ENCODE peak calls at places on chromosomes 4 and X, in seven cellular contexts. U, X, N, L, W, V and O are unnamed samples.

GRCh38 chr4:6956087-6956433 is 46.4 kb downstream of the TBC1D14 start:
- DNase-seq in U (no peak), X (no peak), N (peak), L (no peak), W (no peak), V (no peak), O (no peak)

GRCh38 chrX:10377427-10377826 is 220.7 kb downstream of the CLCN4 start:
- DNase-seq in U (no peak), X (no peak), N (no peak), L (no peak), W (no peak), V (no peak), O (no peak)

GRCh38 chr4:3866813-3867129 is 100.6 kb downstream of the ADRA2C start:
- DNase-seq in U (no peak), X (no peak), N (no peak), L (no peak), W (no peak), V (no peak), O (no peak)

GRCh38 chr4:66681962-66682361 is 863.3 kb downstream of the CENPC start:
- DNase-seq in U (no peak), X (no peak), N (no peak), L (no peak), W (no peak), V (no peak), O (no peak)

GRCh38 chr4:10584042-10584441 is 100.5 kb downstream of the CLNK start:
- DNase-seq in U (no peak), X (no peak), N (no peak), L (peak), W (no peak), V (no peak), O (no peak)

GRCh38 chr4:99655315-99656081 is 2.1 kb downstream of the C4orf54 start:
- DNase-seq in U (no peak), X (no peak), N (no peak), L (no peak), W (peak), V (no peak), O (no peak)

GRCh38 chr4:113901994-113902787 is 77.3 kb downstream of the ARSJ start:
- DNase-seq in U (no peak), X (no peak), N (no peak), L (peak), W (no peak), V (no peak), O (no peak)

GRCh38 chr4:7995866-7996265 is 56.2 kb upstream of the AFAP1 start:
- DNase-seq in U (no peak), X (no peak), N (no peak), L (no peak), W (no peak), V (no peak), O (no peak)

GRCh38 chrX:32118832-32119231 is 1047.0 kb upstream of the FTHL17 start:
- DNase-seq in U (no peak), X (no peak), N (no peak), L (no peak), W (no peak), V (no peak), O (no peak)

GRCh38 chrX:38055170-38055847 is 49.0 kb downstream of the SYTL5 start:
- DNase-seq in U (no peak), X (no peak), N (no peak), L (no peak), W (no peak), V (no peak), O (no peak)

GRCh38 chr4:10715696-10716095 is 31.1 kb upstream of the CLNK start:
- DNase-seq in U (no peak), X (no peak), N (no peak), L (no peak), W (no peak), V (no peak), O (no peak)

GRCh38 chr4:122731676-122732075 is 828 bp upstream of the BBS12 start:
- DNase-seq in U (no peak), X (no peak), N (no peak), L (no peak), W (no peak), V (no peak), O (no peak)

GRCh38 chrX:10828640-10829039 is 208.3 kb upstream of the MID1 start:
- DNase-seq in U (no peak), X (no peak), N (no peak), L (peak), W (no peak), V (no peak), O (no peak)

GRCh38 chr4:116361782-116362181 is 723.6 kb downstream of the TRAM1L1 start:
- DNase-seq in U (no peak), X (no peak), N (no peak), L (no peak), W (no peak), V (no peak), O (no peak)

GRCh38 chrX:129653985-129654651 is 638 bp downstream of the APLN start:
- DNase-seq in U (no peak), X (no peak), N (no peak), L (no peak), W (no peak), V (peak), O (peak)

GRCh38 chr4:113446019-113446418 is 315.5 kb downstream of the CAMK2D start:
- DNase-seq in U (no peak), X (no peak), N (no peak), L (no peak), W (no peak), V (no peak), O (no peak)

GRCh38 chr4:184805462-184806245 is 20.1 kb downstream of the ACSL1 start:
- DNase-seq in U (no peak), X (no peak), N (peak), L (peak), W (no peak), V (no peak), O (no peak)

GRCh38 chrX:2935364-2935748 is 6.2 kb upstream of the ARSD start:
- DNase-seq in U (no peak), X (no peak), N (no peak), L (no peak), W (no peak), V (no peak), O (no peak)

GRCh38 chr4:182918791-182919302 is 1.7 kb upstream of the DCTD start:
- DNase-seq in U (no peak), X (no peak), N (no peak), L (no peak), W (no peak), V (no peak), O (no peak)

GRCh38 chr4:88244821-88245579 is 39.4 kb downstream of the PPM1K start:
- DNase-seq in U (no peak), X (no peak), N (no peak), L (peak), W (no peak), V (no peak), O (no peak)

GRCh38 chr4:152172146-152172545 is 363.7 kb downstream of the FBXW7 start:
- DNase-seq in U (no peak), X (no peak), N (no peak), L (no peak), W (no peak), V (no peak), O (no peak)

GRCh38 chr4:97252615-97253154 is 890.6 kb downstream of the STPG2 start:
- DNase-seq in U (no peak), X (no peak), N (no peak), L (no peak), W (no peak), V (no peak), O (no peak)

GRCh38 chr4:128424524-128425195 is 137.0 kb upstream of the PGRMC2 start:
- DNase-seq in U (no peak), X (no peak), N (no peak), L (no peak), W (no peak), V (no peak), O (no peak)

GRCh38 chr4:1593458-1593857 is 90.7 kb downstream of the FAM53A start:
- DNase-seq in U (no peak), X (no peak), N (peak), L (no peak), W (peak), V (no peak), O (no peak)
- TF ChIP-seq EP300 in U (no peak), X (peak), N (no peak), L (no peak), W (no peak), V (no peak), O (no peak)

GRCh38 chr4:41212221-41213203 is 1.8 kb downstream of the APBB2 start:
- DNase-seq in U (no peak), X (no peak), N (no peak), L (peak), W (peak), V (peak), O (no peak)
- H3K4me3 ChIP-seq in U (peak), X (no peak), N (peak), L (peak), W (peak), V (peak), O (peak)

GRCh38 chr4:5899396-5899795 is 6.5 kb upstream of the CRMP1 start:
- DNase-seq in U (no peak), X (no peak), N (no peak), L (no peak), W (no peak), V (no peak), O (no peak)

GRCh38 chr4:5897674-5898073 is 4.8 kb upstream of the CRMP1 start:
- DNase-seq in U (no peak), X (no peak), N (no peak), L (no peak), W (no peak), V (no peak), O (no peak)

GRCh38 chr4:5905714-5906113 is 12.8 kb upstream of the CRMP1 start:
- DNase-seq in U (peak), X (no peak), N (no peak), L (no peak), W (no peak), V (no peak), O (no peak)

GRCh38 chr4:5899881-5900280 is 7.0 kb upstream of the CRMP1 start:
- DNase-seq in U (no peak), X (no peak), N (no peak), L (no peak), W (no peak), V (no peak), O (no peak)

DNA sequence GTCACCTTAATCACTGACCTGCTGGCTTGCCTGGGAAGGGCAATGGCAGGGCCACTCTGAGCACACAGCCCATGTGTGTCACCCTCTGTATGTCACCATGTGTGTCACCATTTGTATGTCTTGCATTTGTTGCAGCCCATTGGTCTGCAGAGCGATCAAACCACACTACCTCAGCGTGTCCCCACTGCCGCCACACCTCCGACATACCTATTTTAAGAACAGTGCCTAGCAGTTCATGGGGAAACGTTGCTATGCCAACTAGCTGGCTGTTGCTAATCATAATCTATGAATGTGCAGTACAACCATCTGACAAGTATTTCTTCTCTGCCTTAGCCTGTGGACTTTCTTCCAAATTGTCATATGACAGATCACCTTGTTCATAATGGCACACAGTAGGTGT is 8.0 kb upstream of the CRMP1 start:
- DNase-seq in U (no peak), X (no peak), N (no peak), L (no peak), W (no peak), V (no peak), O (no peak)
- TF ChIP-seq EP300 in U (no peak), X (no peak), N (no peak), L (no peak), W (no peak), V (no peak), O (no peak)

GRCh38 chr4:140005699-140006098 is 148.3 kb downstream of the MAML3 start:
- DNase-seq in U (no peak), X (no peak), N (no peak), L (no peak), W (no peak), V (no peak), O (no peak)

GRCh38 chr4:140004580-140005314 is 149.2 kb downstream of the MAML3 start:
- DNase-seq in U (no peak), X (no peak), N (no peak), L (no peak), W (peak), V (no peak), O (no peak)

GRCh38 chr4:140000232-140000631 is 153.8 kb downstream of the MAML3 start:
- DNase-seq in U (no peak), X (no peak), N (no peak), L (no peak), W (no peak), V (no peak), O (no peak)

DNA sequence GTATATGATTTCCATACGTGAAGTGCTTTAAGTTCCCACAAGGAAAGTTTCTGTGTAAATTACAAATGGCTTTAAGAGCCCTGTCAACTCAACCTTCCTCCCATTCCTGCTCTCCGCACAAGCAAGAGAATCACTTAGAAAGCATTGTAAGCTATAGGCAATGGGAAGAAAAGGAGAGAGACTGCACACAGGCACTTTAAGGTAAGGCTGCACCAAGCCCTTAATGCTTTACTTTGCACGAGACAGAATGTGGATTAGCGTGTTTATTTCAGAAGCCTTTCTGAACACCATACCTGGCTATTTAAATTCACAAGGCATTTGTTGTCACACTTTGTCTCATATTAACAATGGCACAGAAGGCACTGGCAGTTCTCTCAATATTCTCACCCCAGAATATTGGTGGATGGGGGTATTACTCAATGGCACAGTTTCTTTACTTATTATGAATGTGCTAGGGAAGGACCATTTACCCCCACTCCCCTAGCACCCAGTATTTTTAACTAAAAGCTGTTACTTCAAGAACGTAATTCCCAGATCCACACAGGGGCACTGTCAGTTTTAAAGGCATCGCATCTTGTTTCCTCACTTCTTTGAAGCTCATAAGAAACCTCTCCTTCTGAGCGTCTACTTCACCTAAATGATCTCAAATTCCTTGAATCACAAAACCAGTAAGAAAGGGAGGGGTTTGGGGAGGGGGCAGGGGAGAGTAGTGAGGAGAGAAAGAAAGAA is 150.0 kb downstream of the MAML3 start:
- DNase-seq in U (no peak), X (no peak), N (no peak), L (no peak), W (no peak), V (no peak), O (no peak)
- H3K4me3 ChIP-seq in U (peak), X (no peak), N (peak), L (peak), W (peak), V (no peak), O (peak)

GRCh38 chr4:98275129-98275528 is 13.9 kb downstream of the RAP1GDS1 start:
- DNase-seq in U (no peak), X (no peak), N (no peak), L (no peak), W (no peak), V (no peak), O (no peak)
- TF ChIP-seq EP300 in U (no peak), X (no peak), N (no peak), L (no peak), W (no peak), V (no peak), O (no peak)